ENCODE peak calls at places on chromosomes 3 and 15, in four cellular contexts. One of them, this sample, is unnamed.

GRCh38 chr3:196712514-196713413 is 587 bp downstream of the PIGX start:
- DNase-seq in left ventricle myocardium inferior: peak
- DNase-seq in B cell: peak
- DNase-seq in GM20000: no peak
- DNase-seq in this sample: peak

GRCh38 chr3:47162695-47163022 is 1.3 kb downstream of the SETD2 start:
- DNase-seq in left ventricle myocardium inferior: no peak
- DNase-seq in B cell: no peak
- DNase-seq in GM20000: peak
- DNase-seq in this sample: no peak

GRCh38 chr3:172972717-172973116 is 168.3 kb downstream of the SPATA16 start:
- DNase-seq in left ventricle myocardium inferior: no peak
- DNase-seq in B cell: no peak
- DNase-seq in GM20000: no peak
- DNase-seq in this sample: no peak

GRCh38 chr3:58216496-58217197 is 5.9 kb upstream of the DNASE1L3 start:
- DNase-seq in left ventricle myocardium inferior: no peak
- DNase-seq in B cell: no peak
- DNase-seq in GM20000: no peak
- DNase-seq in this sample: no peak

GRCh38 chr3:190780524-190780923 is 82.0 kb downstream of the GMNC start:
- DNase-seq in left ventricle myocardium inferior: no peak
- DNase-seq in B cell: no peak
- DNase-seq in GM20000: no peak
- DNase-seq in this sample: no peak

GRCh38 chr3:147413712-147414325 is 4.7 kb downstream of the ZIC1 start:
- DNase-seq in left ventricle myocardium inferior: no peak
- DNase-seq in B cell: no peak
- DNase-seq in GM20000: peak
- DNase-seq in this sample: no peak

GRCh38 chr15:74327756-74328155 is 39.7 kb downstream of the CYP11A1 start:
- DNase-seq in left ventricle myocardium inferior: no peak
- DNase-seq in B cell: no peak
- DNase-seq in GM20000: no peak
- DNase-seq in this sample: no peak

GRCh38 chr3:30516238-30516637 is 90.2 kb upstream of the TGFBR2 start:
- DNase-seq in left ventricle myocardium inferior: no peak
- DNase-seq in B cell: no peak
- DNase-seq in GM20000: no peak
- DNase-seq in this sample: no peak

GRCh38 chr3:105606052-105606451 is 239.3 kb downstream of the ALCAM start:
- DNase-seq in left ventricle myocardium inferior: no peak
- DNase-seq in B cell: no peak
- DNase-seq in GM20000: no peak
- DNase-seq in this sample: no peak

GRCh38 chr3:52771702-52772101 is 962 bp upstream of the NEK4 start:
- DNase-seq in left ventricle myocardium inferior: no peak
- DNase-seq in B cell: no peak
- DNase-seq in GM20000: no peak
- DNase-seq in this sample: no peak

GRCh38 chr15:71083349-71083748 is 31.9 kb upstream of the THSD4 start:
- DNase-seq in left ventricle myocardium inferior: peak
- DNase-seq in B cell: no peak
- DNase-seq in GM20000: no peak
- DNase-seq in this sample: no peak

GRCh38 chr3:125374501-125374995 is 577 bp downstream of the ZNF148 start:
- DNase-seq in left ventricle myocardium inferior: peak
- DNase-seq in B cell: no peak
- DNase-seq in GM20000: peak
- DNase-seq in this sample: peak

GRCh38 chr15:84810073-84810840 is 6.9 kb upstream of the ALPK3 start:
- DNase-seq in left ventricle myocardium inferior: no peak
- DNase-seq in B cell: no peak
- DNase-seq in GM20000: no peak
- DNase-seq in this sample: no peak

GRCh38 chr3:165523801-165524200 is 313.4 kb downstream of the BCHE start:
- DNase-seq in left ventricle myocardium inferior: no peak
- DNase-seq in B cell: no peak
- DNase-seq in GM20000: no peak
- DNase-seq in this sample: no peak

GRCh38 chr15:52143862-52144261 is 31.3 kb upstream of the BCL2L10 start:
- DNase-seq in left ventricle myocardium inferior: no peak
- DNase-seq in B cell: no peak
- DNase-seq in GM20000: no peak
- DNase-seq in this sample: no peak

GRCh38 chr3:69306239-69307185 is 79.4 kb downstream of the FRMD4B start:
- DNase-seq in left ventricle myocardium inferior: peak
- DNase-seq in B cell: peak
- DNase-seq in GM20000: peak
- DNase-seq in this sample: peak

GRCh38 chr3:172086071-172086470 is 46.7 kb downstream of the FNDC3B start:
- DNase-seq in left ventricle myocardium inferior: no peak
- DNase-seq in B cell: no peak
- DNase-seq in GM20000: no peak
- DNase-seq in this sample: no peak

GRCh38 chr3:112604536-112604935 is 36.4 kb downstream of the CCDC80 start:
- DNase-seq in left ventricle myocardium inferior: no peak
- DNase-seq in B cell: no peak
- DNase-seq in GM20000: no peak
- DNase-seq in this sample: no peak

GRCh38 chr3:48614044-48614443 is 4.6 kb upstream of the UQCRC1 start:
- DNase-seq in left ventricle myocardium inferior: no peak
- DNase-seq in B cell: no peak
- DNase-seq in GM20000: no peak
- DNase-seq in this sample: peak

GRCh38 chr15:57130956-57131355 is 212.5 kb downstream of the TCF12 start:
- DNase-seq in left ventricle myocardium inferior: no peak
- DNase-seq in B cell: no peak
- DNase-seq in GM20000: no peak
- DNase-seq in this sample: peak

GRCh38 chr3:23442598-23443383 is 239.7 kb downstream of the UBE2E2 start:
- DNase-seq in left ventricle myocardium inferior: no peak
- DNase-seq in B cell: peak
- DNase-seq in GM20000: no peak
- DNase-seq in this sample: peak

GRCh38 chr3:42673082-42673481 is 12.3 kb upstream of the KLHL40 start:
- DNase-seq in left ventricle myocardium inferior: no peak
- DNase-seq in B cell: no peak
- DNase-seq in GM20000: no peak
- DNase-seq in this sample: peak

GRCh38 chr3:84755860-84756259 is 202.9 kb upstream of the CADM2 start:
- DNase-seq in left ventricle myocardium inferior: no peak
- DNase-seq in B cell: no peak
- DNase-seq in GM20000: no peak
- DNase-seq in this sample: no peak

GRCh38 chr3:16508591-16508995 is 4.9 kb downstream of the RFTN1 start:
- DNase-seq in left ventricle myocardium inferior: no peak
- DNase-seq in B cell: no peak
- DNase-seq in GM20000: peak
- DNase-seq in this sample: peak

GRCh38 chr15:93829115-93829849 is 402.1 kb upstream of the MCTP2 start:
- DNase-seq in left ventricle myocardium inferior: no peak
- DNase-seq in B cell: no peak
- DNase-seq in GM20000: no peak
- DNase-seq in this sample: no peak

GRCh38 chr3:70737656-70738309 is 425.3 kb upstream of the MDFIC2 start:
- DNase-seq in left ventricle myocardium inferior: no peak
- DNase-seq in B cell: no peak
- DNase-seq in GM20000: no peak
- DNase-seq in this sample: no peak

GRCh38 chr15:89822951-89823701 is 8.5 kb upstream of the ANPEP start:
- DNase-seq in left ventricle myocardium inferior: no peak
- DNase-seq in B cell: no peak
- DNase-seq in GM20000: no peak
- DNase-seq in this sample: no peak

GRCh38 chr3:116849261-116849688 is 139.7 kb downstream of the TUSC7 start:
- DNase-seq in left ventricle myocardium inferior: no peak
- DNase-seq in B cell: no peak
- DNase-seq in GM20000: no peak
- DNase-seq in this sample: no peak

GRCh38 chr3:130826516-130826915 is 67.4 kb upstream of the ATP2C1 start:
- DNase-seq in left ventricle myocardium inferior: no peak
- DNase-seq in B cell: no peak
- DNase-seq in GM20000: no peak
- DNase-seq in this sample: no peak

GRCh38 chr3:130828931-130829574 is 64.8 kb upstream of the ATP2C1 start:
- DNase-seq in left ventricle myocardium inferior: no peak
- DNase-seq in B cell: no peak
- DNase-seq in GM20000: no peak
- DNase-seq in this sample: no peak

GRCh38 chr3:130827486-130827885 is 66.4 kb upstream of the ATP2C1 start:
- DNase-seq in left ventricle myocardium inferior: no peak
- DNase-seq in B cell: no peak
- DNase-seq in GM20000: no peak
- DNase-seq in this sample: no peak

GRCh38 chr3:130829575-130829947 is 64.3 kb upstream of the ATP2C1 start:
- DNase-seq in left ventricle myocardium inferior: no peak
- DNase-seq in B cell: no peak
- DNase-seq in GM20000: no peak
- DNase-seq in this sample: no peak

GRCh38 chr3:130825762-130826297 is 68.1 kb upstream of the ATP2C1 start:
- DNase-seq in left ventricle myocardium inferior: no peak
- DNase-seq in B cell: no peak
- DNase-seq in GM20000: no peak
- DNase-seq in this sample: no peak
- TF ChIP-seq CTCF in left ventricle myocardium inferior: no peak
- TF ChIP-seq CTCF in B cell: no peak
- TF ChIP-seq CTCF in GM20000: no peak
- TF ChIP-seq CTCF in this sample: no peak

GRCh38 chr3:128307029-128307633 is 153.8 kb downstream of the EEFSEC start:
- DNase-seq in left ventricle myocardium inferior: no peak
- DNase-seq in B cell: no peak
- DNase-seq in GM20000: no peak
- DNase-seq in this sample: no peak
- TF ChIP-seq CTCF in left ventricle myocardium inferior: peak
- TF ChIP-seq CTCF in B cell: no peak
- TF ChIP-seq CTCF in GM20000: no peak
- TF ChIP-seq CTCF in this sample: no peak

DNA sequence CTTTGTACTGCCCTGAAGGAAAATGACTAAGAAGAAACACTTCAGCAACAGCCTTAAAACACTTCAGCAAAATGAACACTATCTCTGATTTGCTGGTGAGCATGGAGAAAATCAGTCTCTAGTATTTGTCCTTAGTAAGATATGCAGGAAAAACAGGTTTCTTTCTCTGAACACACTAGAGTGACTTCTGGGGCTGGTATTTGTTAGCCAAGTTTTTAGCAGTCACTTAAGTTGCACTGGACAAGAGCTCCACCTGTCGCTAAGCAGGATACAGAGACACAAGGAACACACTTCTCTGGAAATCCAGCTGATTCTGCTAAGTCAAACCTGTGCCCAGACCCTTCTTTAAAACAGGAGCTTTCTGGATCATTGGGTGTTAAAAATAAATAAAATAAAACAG is 65.3 kb downstream of the CHAC1 start:
- DNase-seq in left ventricle myocardium inferior: no peak
- DNase-seq in B cell: no peak
- DNase-seq in GM20000: no peak
- DNase-seq in this sample: no peak
- TF ChIP-seq CTCF in left ventricle myocardium inferior: peak
- TF ChIP-seq CTCF in B cell: no peak
- TF ChIP-seq CTCF in GM20000: no peak
- TF ChIP-seq CTCF in this sample: no peak

DNA sequence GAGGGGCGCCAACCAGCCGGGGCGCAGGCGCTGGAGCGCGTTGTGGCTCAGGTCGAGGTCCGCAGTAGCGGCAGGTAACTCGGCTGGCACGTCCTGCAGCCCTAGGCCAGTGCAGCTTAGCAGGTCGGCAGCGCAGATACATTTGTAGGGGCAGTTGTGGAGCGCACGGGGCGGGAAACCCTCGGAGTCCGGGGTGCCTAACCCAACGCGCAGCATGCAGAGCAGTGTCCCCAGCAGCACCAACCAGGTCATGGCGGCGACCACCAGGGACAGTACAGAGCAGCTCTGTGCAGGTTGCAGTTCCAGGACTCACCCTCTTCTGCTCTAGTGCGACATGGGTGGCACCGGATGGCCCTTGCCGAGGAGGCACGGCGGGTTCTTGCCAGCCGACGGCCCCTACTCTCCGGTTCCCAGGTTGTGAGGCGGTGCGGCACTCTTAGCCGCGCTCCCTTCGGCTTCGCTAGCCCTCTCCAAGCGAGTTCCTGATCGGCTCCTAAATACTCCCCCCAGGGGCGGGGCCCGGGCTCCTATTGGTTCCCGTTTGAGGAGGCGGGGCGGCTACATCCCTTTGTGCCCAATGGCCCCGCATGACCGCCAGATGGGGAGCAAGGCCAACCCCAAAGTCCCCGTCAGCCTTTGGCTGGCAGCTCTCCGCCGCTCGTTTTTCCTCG is at the start of gene AMIGO3:
- DNase-seq in left ventricle myocardium inferior: peak
- DNase-seq in B cell: peak
- DNase-seq in GM20000: peak
- DNase-seq in this sample: peak
- TF ChIP-seq CTCF in left ventricle myocardium inferior: peak
- TF ChIP-seq CTCF in B cell: peak
- TF ChIP-seq CTCF in GM20000: peak
- TF ChIP-seq CTCF in this sample: peak

DNA sequence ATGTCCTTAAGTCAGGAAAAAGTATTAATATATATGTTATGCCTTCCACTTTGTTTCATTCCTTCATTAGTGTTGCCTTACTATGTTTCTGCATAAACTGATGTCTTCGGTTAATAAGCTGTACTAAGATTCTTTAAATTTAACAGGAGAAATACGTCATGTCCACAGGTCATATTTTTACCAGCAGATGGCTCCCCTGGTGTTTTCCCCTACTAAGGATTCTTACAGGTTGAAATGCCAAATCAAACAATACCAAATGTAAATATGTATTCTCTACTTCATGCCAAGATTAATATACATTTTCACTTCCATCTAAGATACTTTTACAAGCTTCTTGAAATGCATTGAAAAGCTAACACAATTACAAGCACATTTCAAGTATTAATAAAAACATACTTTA is 1602.1 kb downstream of the SI start:
- DNase-seq in left ventricle myocardium inferior: no peak
- DNase-seq in B cell: no peak
- DNase-seq in GM20000: no peak
- DNase-seq in this sample: no peak
- TF ChIP-seq CTCF in left ventricle myocardium inferior: no peak
- TF ChIP-seq CTCF in B cell: no peak
- TF ChIP-seq CTCF in GM20000: no peak
- TF ChIP-seq CTCF in this sample: no peak

GRCh38 chr3:186589115-186589514 is 18.6 kb downstream of the DNAJB11 start:
- DNase-seq in left ventricle myocardium inferior: no peak
- DNase-seq in B cell: no peak
- DNase-seq in GM20000: no peak
- DNase-seq in this sample: no peak
- TF ChIP-seq CTCF in left ventricle myocardium inferior: peak
- TF ChIP-seq CTCF in B cell: no peak
- TF ChIP-seq CTCF in GM20000: peak
- TF ChIP-seq CTCF in this sample: peak

GRCh38 chr3:174355505-174355904 is 503.6 kb upstream of the NAALADL2 start:
- DNase-seq in left ventricle myocardium inferior: no peak
- DNase-seq in B cell: no peak
- DNase-seq in GM20000: no peak
- DNase-seq in this sample: no peak
- TF ChIP-seq CTCF in left ventricle myocardium inferior: peak
- TF ChIP-seq CTCF in B cell: no peak
- TF ChIP-seq CTCF in GM20000: no peak
- TF ChIP-seq CTCF in this sample: no peak

GRCh38 chr3:40672861-40673260 is 148.1 kb downstream of the ZNF621 start:
- DNase-seq in left ventricle myocardium inferior: no peak
- DNase-seq in B cell: no peak
- DNase-seq in GM20000: no peak
- DNase-seq in this sample: no peak
- TF ChIP-seq CTCF in left ventricle myocardium inferior: no peak
- TF ChIP-seq CTCF in B cell: no peak
- TF ChIP-seq CTCF in GM20000: no peak
- TF ChIP-seq CTCF in this sample: no peak

This sample was measured in activated CD8-positive, alpha-beta T cell treated with anti-CD3 and anti-CD28 coated beads for 36 hours.